ENCODE peak calls at places on chromosome 16, in eight cellular contexts. One of them, this sample, is unnamed.
A peak's percentile ranks its signal among the peaks of the same experiment; 100 is the strongest.

GRCh38 chr16:16029431-16030011 is 80.1 kb downstream of the ABCC1 start:
- DNase-seq in HL-60: no peak
- DNase-seq in ascending aorta: no peak
- DNase-seq in A549: no peak
- DNase-seq in nephron progenitor cell: no peak
- DNase-seq in endothelial cell: no peak
- DNase-seq in body of pancreas: no peak
- DNase-seq in mucosa of descending colon: no peak
- DNase-seq in this sample: no peak

GRCh38 chr16:84643677-84644076 is 4.6 kb upstream of the KLHL36 start:
- DNase-seq in HL-60: no peak
- DNase-seq in ascending aorta: no peak
- DNase-seq in A549: no peak
- DNase-seq in nephron progenitor cell: no peak
- DNase-seq in endothelial cell: no peak
- DNase-seq in body of pancreas: no peak
- DNase-seq in mucosa of descending colon: no peak
- DNase-seq in this sample: no peak

GRCh38 chr16:88467433-88468051 is 14.5 kb downstream of the ZFPM1 start:
- DNase-seq in HL-60: no peak
- DNase-seq in ascending aorta: no peak
- DNase-seq in A549: no peak
- DNase-seq in nephron progenitor cell: no peak
- DNase-seq in endothelial cell: no peak
- DNase-seq in body of pancreas: no peak
- DNase-seq in mucosa of descending colon: no peak
- DNase-seq in this sample: no peak

GRCh38 chr16:2122429-2122828 is 13.3 kb downstream of the PKD1 start:
- DNase-seq in HL-60: no peak
- DNase-seq in ascending aorta: no peak
- DNase-seq in A549: no peak
- DNase-seq in nephron progenitor cell: no peak
- DNase-seq in endothelial cell: no peak
- DNase-seq in body of pancreas: no peak
- DNase-seq in mucosa of descending colon: no peak
- DNase-seq in this sample: no peak

GRCh38 chr16:23101012-23101550 is 48.2 kb downstream of the USP31 start:
- DNase-seq in HL-60: no peak
- DNase-seq in ascending aorta: no peak
- DNase-seq in A549: no peak
- DNase-seq in nephron progenitor cell: no peak
- DNase-seq in endothelial cell: no peak
- DNase-seq in body of pancreas: no peak
- DNase-seq in mucosa of descending colon: no peak
- DNase-seq in this sample: no peak

GRCh38 chr16:18804540-18804939 is 3.2 kb upstream of the ARL6IP1 start:
- DNase-seq in HL-60: no peak
- DNase-seq in ascending aorta: no peak
- DNase-seq in A549: no peak
- DNase-seq in nephron progenitor cell: no peak
- DNase-seq in endothelial cell: no peak
- DNase-seq in body of pancreas: no peak
- DNase-seq in mucosa of descending colon: no peak
- DNase-seq in this sample: no peak

GRCh38 chr16:80122155-80122554 is 418.6 kb upstream of the DYNLRB2 start:
- DNase-seq in HL-60: no peak
- DNase-seq in ascending aorta: no peak
- DNase-seq in A549: no peak
- DNase-seq in nephron progenitor cell: no peak
- DNase-seq in endothelial cell: no peak
- DNase-seq in body of pancreas: no peak
- DNase-seq in mucosa of descending colon: peak; percentile 46
- DNase-seq in this sample: no peak

GRCh38 chr16:58628845-58629680 is 563 bp downstream of the CNOT1 start:
- DNase-seq in HL-60: peak; percentile 45
- DNase-seq in ascending aorta: peak; percentile 25
- DNase-seq in A549: peak; percentile 34
- DNase-seq in nephron progenitor cell: peak; percentile 43
- DNase-seq in endothelial cell: peak; percentile 18
- DNase-seq in body of pancreas: peak; percentile 54
- DNase-seq in mucosa of descending colon: peak; percentile 83
- DNase-seq in this sample: peak; percentile 32

GRCh38 chr16:28210979-28211505 is 723 bp downstream of the XPO6 start:
- DNase-seq in HL-60: peak; percentile 55
- DNase-seq in ascending aorta: no peak
- DNase-seq in A549: peak; percentile 58
- DNase-seq in nephron progenitor cell: peak; percentile 63
- DNase-seq in endothelial cell: peak; percentile 48
- DNase-seq in body of pancreas: peak; percentile 60
- DNase-seq in mucosa of descending colon: peak; percentile 79
- DNase-seq in this sample: peak; percentile 61

GRCh38 chr16:24075302-24075701 is 180.8 kb upstream of the CACNG3 start:
- DNase-seq in HL-60: no peak
- DNase-seq in ascending aorta: no peak
- DNase-seq in A549: no peak
- DNase-seq in nephron progenitor cell: no peak
- DNase-seq in endothelial cell: no peak
- DNase-seq in body of pancreas: no peak
- DNase-seq in mucosa of descending colon: no peak
- DNase-seq in this sample: no peak

GRCh38 chr16:22216191-22216831 is 10.2 kb downstream of the EEF2K start:
- DNase-seq in HL-60: peak; percentile 67
- DNase-seq in ascending aorta: no peak
- DNase-seq in A549: no peak
- DNase-seq in nephron progenitor cell: no peak
- DNase-seq in endothelial cell: no peak
- DNase-seq in body of pancreas: no peak
- DNase-seq in mucosa of descending colon: no peak
- DNase-seq in this sample: peak; percentile 17

GRCh38 chr16:66131156-66131807 is 235.2 kb upstream of the CDH5 start:
- DNase-seq in HL-60: no peak
- DNase-seq in ascending aorta: no peak
- DNase-seq in A549: no peak
- DNase-seq in nephron progenitor cell: no peak
- DNase-seq in endothelial cell: no peak
- DNase-seq in body of pancreas: no peak
- DNase-seq in mucosa of descending colon: no peak
- DNase-seq in this sample: peak; percentile 55

GRCh38 chr16:81723098-81723723 is 55.9 kb upstream of the PLCG2 start:
- DNase-seq in HL-60: no peak
- DNase-seq in ascending aorta: no peak
- DNase-seq in A549: peak; percentile 92
- DNase-seq in nephron progenitor cell: peak; percentile 43
- DNase-seq in endothelial cell: peak; percentile 54
- DNase-seq in body of pancreas: no peak
- DNase-seq in mucosa of descending colon: peak; percentile 87
- DNase-seq in this sample: peak; percentile 84

GRCh38 chr16:10817963-10818941 is at the start of gene TVP23A:
- DNase-seq in HL-60: no peak
- DNase-seq in ascending aorta: no peak
- DNase-seq in A549: no peak
- DNase-seq in nephron progenitor cell: peak; percentile 78
- DNase-seq in endothelial cell: peak; percentile 33
- DNase-seq in body of pancreas: no peak
- DNase-seq in mucosa of descending colon: no peak
- DNase-seq in this sample: no peak

GRCh38 chr16:854808-855410 is 54.4 kb upstream of the GNG13 start:
- DNase-seq in HL-60: no peak
- DNase-seq in ascending aorta: no peak
- DNase-seq in A549: no peak
- DNase-seq in nephron progenitor cell: no peak
- DNase-seq in endothelial cell: no peak
- DNase-seq in body of pancreas: no peak
- DNase-seq in mucosa of descending colon: no peak
- DNase-seq in this sample: no peak

GRCh38 chr16:51408357-51408756 is 257.3 kb upstream of the SALL1 start:
- DNase-seq in HL-60: no peak
- DNase-seq in ascending aorta: no peak
- DNase-seq in A549: peak; percentile 30
- DNase-seq in nephron progenitor cell: no peak
- DNase-seq in endothelial cell: no peak
- DNase-seq in body of pancreas: no peak
- DNase-seq in mucosa of descending colon: no peak
- DNase-seq in this sample: peak; percentile 49

GRCh38 chr16:1770328-1771071 is 843 bp downstream of the NME3 start:
- DNase-seq in HL-60: no peak
- DNase-seq in ascending aorta: no peak
- DNase-seq in A549: peak; percentile 51
- DNase-seq in nephron progenitor cell: peak; percentile 38
- DNase-seq in endothelial cell: no peak
- DNase-seq in body of pancreas: peak; percentile 83
- DNase-seq in mucosa of descending colon: peak; percentile 75
- DNase-seq in this sample: peak; percentile 50

GRCh38 chr16:84773312-84773711 is 46.5 kb upstream of the CRISPLD2 start:
- DNase-seq in HL-60: no peak
- DNase-seq in ascending aorta: no peak
- DNase-seq in A549: no peak
- DNase-seq in nephron progenitor cell: no peak
- DNase-seq in endothelial cell: no peak
- DNase-seq in body of pancreas: no peak
- DNase-seq in mucosa of descending colon: no peak
- DNase-seq in this sample: no peak

DNA sequence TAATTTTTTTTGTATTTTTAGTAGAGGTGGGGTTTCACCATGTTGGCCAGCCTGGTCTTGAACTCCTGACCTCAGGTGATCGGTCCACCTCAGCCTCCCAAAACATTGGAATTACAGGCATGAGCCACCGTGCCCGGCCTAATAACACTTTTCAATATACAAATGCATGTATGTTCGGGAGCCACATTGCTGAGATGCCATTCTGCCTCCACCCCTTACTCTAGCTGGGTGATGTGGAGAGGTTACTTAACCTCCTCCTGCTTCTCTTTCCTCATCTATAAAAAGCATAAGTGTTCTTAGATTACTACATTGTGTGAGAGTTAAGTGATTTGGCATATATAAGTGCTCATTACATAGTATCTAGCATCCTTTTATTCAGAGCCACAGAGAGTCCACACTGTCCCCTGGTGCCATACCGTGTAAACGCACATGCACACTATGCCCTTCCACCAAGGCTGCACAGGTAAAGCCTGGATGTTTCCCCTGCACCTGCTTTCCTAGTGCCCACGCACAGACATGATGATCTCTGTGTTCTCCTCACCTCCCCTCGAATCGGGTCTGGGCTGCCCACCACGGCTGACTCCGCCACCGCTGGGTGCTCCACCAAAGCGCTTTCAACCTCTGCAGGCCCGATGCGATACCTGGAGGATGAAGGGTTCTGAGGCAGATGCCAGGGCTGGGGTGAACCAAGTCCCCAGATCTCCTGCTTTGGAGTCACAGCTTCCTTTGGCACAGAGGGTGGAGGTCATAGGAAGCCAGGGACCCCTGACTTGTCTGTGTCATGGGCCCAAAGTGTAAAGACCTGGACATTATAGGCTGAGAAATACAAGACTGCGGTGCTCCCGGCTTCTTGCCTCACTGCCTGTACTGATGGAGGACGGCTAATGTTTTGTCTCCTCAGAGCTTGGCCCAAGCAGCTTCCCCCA is 49.0 kb upstream of the ACSM2B start:
- DNase-seq in HL-60: no peak
- DNase-seq in ascending aorta: no peak
- DNase-seq in A549: no peak
- DNase-seq in nephron progenitor cell: no peak
- DNase-seq in endothelial cell: no peak
- DNase-seq in body of pancreas: no peak
- DNase-seq in mucosa of descending colon: no peak
- DNase-seq in this sample: no peak
- TF ChIP-seq CTCF in HL-60: no peak
- TF ChIP-seq CTCF in ascending aorta: no peak
- TF ChIP-seq CTCF in A549: no peak
- TF ChIP-seq CTCF in nephron progenitor cell: no peak
- TF ChIP-seq CTCF in endothelial cell: no peak
- TF ChIP-seq CTCF in body of pancreas: peak; percentile 16
- TF ChIP-seq CTCF in mucosa of descending colon: no peak
- TF ChIP-seq CTCF in this sample: no peak

DNA sequence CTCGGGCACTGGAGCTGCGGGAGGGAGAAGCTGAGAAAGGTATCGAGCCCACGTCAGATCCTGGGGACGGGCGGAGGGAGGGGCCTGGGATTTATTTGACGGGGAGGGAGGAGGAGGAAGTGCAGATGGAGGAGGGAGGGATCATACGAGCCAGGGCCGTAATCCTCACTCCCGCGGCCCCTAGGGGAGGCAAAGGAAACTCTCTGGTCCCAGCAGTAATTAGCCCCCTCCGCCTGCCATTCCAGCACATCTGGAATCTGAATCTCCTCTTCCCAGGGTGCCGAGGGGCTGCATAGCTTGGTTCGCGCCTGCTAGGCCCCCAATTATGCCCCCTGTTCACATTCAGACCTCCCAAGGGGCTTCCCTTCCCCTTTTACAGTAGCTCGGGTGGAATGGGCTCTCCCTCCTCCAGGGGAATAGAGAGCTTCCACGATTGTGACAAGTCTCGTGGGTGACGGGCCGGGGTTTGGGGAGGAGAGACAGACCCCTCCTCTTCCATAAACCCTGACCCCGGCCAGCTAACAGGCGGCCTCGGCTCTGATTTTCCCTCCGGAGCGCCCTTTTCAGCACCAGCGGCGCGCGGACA is at the start of gene SEZ6L2:
- DNase-seq in HL-60: peak; percentile 38
- DNase-seq in ascending aorta: no peak
- DNase-seq in A549: peak; percentile 94
- DNase-seq in nephron progenitor cell: peak; percentile 98
- DNase-seq in endothelial cell: peak; percentile 84
- DNase-seq in body of pancreas: peak; percentile 87
- DNase-seq in mucosa of descending colon: peak; percentile 89
- DNase-seq in this sample: peak; percentile 78
- TF ChIP-seq CTCF in HL-60: no peak
- TF ChIP-seq CTCF in ascending aorta: no peak
- TF ChIP-seq CTCF in A549: no peak
- TF ChIP-seq CTCF in nephron progenitor cell: no peak
- TF ChIP-seq CTCF in endothelial cell: peak; percentile 6
- TF ChIP-seq CTCF in body of pancreas: peak; percentile 66
- TF ChIP-seq CTCF in mucosa of descending colon: no peak
- TF ChIP-seq CTCF in this sample: no peak

DNA sequence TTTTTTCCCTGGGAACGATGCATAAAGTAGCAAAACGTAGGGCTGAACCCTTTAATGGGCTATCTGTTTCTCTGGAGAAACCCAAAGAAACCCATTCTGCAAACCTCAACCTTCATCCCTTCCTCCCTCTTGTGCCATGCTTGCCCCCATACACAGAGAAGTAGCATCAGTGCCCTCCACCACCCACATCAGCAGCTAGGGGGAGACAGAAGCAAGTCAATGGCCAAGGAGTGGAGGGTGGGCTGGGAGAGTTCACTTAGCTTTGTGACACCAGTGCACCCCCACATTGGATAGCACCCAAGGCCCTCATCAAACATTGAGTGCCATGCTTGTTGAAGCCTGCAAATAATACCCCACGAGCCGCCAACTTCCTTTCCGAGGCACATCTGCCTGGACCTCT is 282.4 kb downstream of the ABCC12 start:
- DNase-seq in HL-60: no peak
- DNase-seq in ascending aorta: no peak
- DNase-seq in A549: no peak
- DNase-seq in nephron progenitor cell: peak; percentile 9
- DNase-seq in endothelial cell: no peak
- DNase-seq in body of pancreas: no peak
- DNase-seq in mucosa of descending colon: no peak
- DNase-seq in this sample: no peak
- TF ChIP-seq CTCF in HL-60: peak; percentile 6
- TF ChIP-seq CTCF in ascending aorta: no peak
- TF ChIP-seq CTCF in A549: no peak
- TF ChIP-seq CTCF in nephron progenitor cell: peak; percentile 11
- TF ChIP-seq CTCF in endothelial cell: no peak
- TF ChIP-seq CTCF in body of pancreas: no peak
- TF ChIP-seq CTCF in mucosa of descending colon: no peak
- TF ChIP-seq CTCF in this sample: peak; percentile 27

GRCh38 chr16:52709286-52709685 is 162.3 kb upstream of the TOX3 start:
- DNase-seq in HL-60: no peak
- DNase-seq in ascending aorta: no peak
- DNase-seq in A549: no peak
- DNase-seq in nephron progenitor cell: no peak
- DNase-seq in endothelial cell: no peak
- DNase-seq in body of pancreas: no peak
- DNase-seq in mucosa of descending colon: no peak
- DNase-seq in this sample: no peak
- TF ChIP-seq CTCF in HL-60: no peak
- TF ChIP-seq CTCF in ascending aorta: no peak
- TF ChIP-seq CTCF in A549: no peak
- TF ChIP-seq CTCF in nephron progenitor cell: no peak
- TF ChIP-seq CTCF in endothelial cell: no peak
- TF ChIP-seq CTCF in body of pancreas: no peak
- TF ChIP-seq CTCF in mucosa of descending colon: no peak
- TF ChIP-seq CTCF in this sample: no peak